ENCODE peak calls at places on chromosomes 4 and X, in four cellular contexts. V is Panc1; F is naive thymus-derived CD4-positive, alpha-beta T cell; O is pancreas. A is an unnamed sample.

GRCh38 chr4:153205757-153206156 is 1.5 kb downstream of the TRIM2 start:
- DNase-seq in V (no peak), F (no peak), O (peak; percentile 40), A (no peak)

GRCh38 chr4:6890358-6890757 is 19.3 kb upstream of the TBC1D14 start:
- DNase-seq in V (no peak), F (no peak), O (no peak), A (no peak)

GRCh38 chr4:126727461-126727860 is 905.3 kb upstream of the INTU start:
- DNase-seq in V (no peak), F (no peak), O (no peak), A (no peak)

GRCh38 chrX:130378008-130378669 is 7.3 kb downstream of the GPR119 start:
- DNase-seq in V (no peak), F (no peak), O (no peak), A (no peak)

GRCh38 chr4:84530449-84530848 is 31.4 kb upstream of the NKX6-1 start:
- DNase-seq in V (no peak), F (no peak), O (no peak), A (no peak)

GRCh38 chrX:3962511-3963350 is 249.3 kb upstream of the PRKX start:
- DNase-seq in V (peak; percentile 1), F (peak; percentile 9), O (peak; percentile 41), A (no peak)

GRCh38 chr4:52911684-52912294 is 49.7 kb downstream of the RASL11B start:
- DNase-seq in V (peak; percentile 46), F (peak; percentile 51), O (peak; percentile 81), A (peak; percentile 35)

GRCh38 chrX:115284877-115285276 is 4.6 kb upstream of the LUZP4 start:
- DNase-seq in V (no peak), F (no peak), O (no peak), A (no peak)

GRCh38 chr4:6969826-6970800 is 60.5 kb downstream of the TBC1D14 start:
- DNase-seq in V (no peak), F (no peak), O (no peak), A (no peak)

GRCh38 chrX:68880846-68881513 is 52.2 kb downstream of the EFNB1 start:
- DNase-seq in V (no peak), F (no peak), O (no peak), A (no peak)

GRCh38 chr4:174521800-174522182 is 497 bp downstream of the HPGD start:
- DNase-seq in V (no peak), F (peak; percentile 33), O (no peak), A (no peak)

GRCh38 chr4:154506253-154506652 is 14.7 kb upstream of the DCHS2 start:
- DNase-seq in V (no peak), F (peak; percentile 24), O (no peak), A (no peak)

GRCh38 chr4:178577933-178578332 is 1135.7 kb upstream of the AGA start:
- DNase-seq in V (no peak), F (no peak), O (no peak), A (no peak)

GRCh38 chr4:175530655-175531054 is 281.4 kb downstream of the GPM6A start:
- DNase-seq in V (no peak), F (no peak), O (no peak), A (no peak)

GRCh38 chr4:3466691-3467600 is 3.8 kb downstream of the DOK7 start:
- DNase-seq in V (no peak), F (no peak), O (no peak), A (no peak)

GRCh38 chr4:37268311-37268710 is 23.8 kb downstream of the NWD2 start:
- DNase-seq in V (no peak), F (no peak), O (no peak), A (no peak)

GRCh38 chr4:164197556-164197955 is 556.4 kb upstream of the SMIM31 start:
- DNase-seq in V (no peak), F (no peak), O (no peak), A (no peak)

GRCh38 chrX:53263597-53264094 is 17.7 kb downstream of the IQSEC2 start:
- DNase-seq in V (peak; percentile 59), F (no peak), O (no peak), A (no peak)

GRCh38 chrX:8404443-8404842 is 60.2 kb upstream of the VCX3B start:
- DNase-seq in V (no peak), F (no peak), O (no peak), A (no peak)

GRCh38 chrX:79259073-79259689 is 108.0 kb downstream of the ITM2A start:
- DNase-seq in V (no peak), F (peak; percentile 83), O (no peak), A (peak; percentile 79)

GRCh38 chr4:137881641-137882040 is 349.3 kb upstream of the PCDH18 start:
- DNase-seq in V (no peak), F (no peak), O (no peak), A (no peak)

GRCh38 chr4:165874072-165874798 is 1.2 kb downstream of the TLL1 start:
- DNase-seq in V (no peak), F (no peak), O (peak; percentile 15), A (no peak)

GRCh38 chr4:101345596-101346311 is 1.6 kb downstream of the PPP3CA start:
- DNase-seq in V (no peak), F (peak; percentile 35), O (peak; percentile 53), A (peak; percentile 68)

GRCh38 chrX:83510466-83511181 is 2.5 kb downstream of the POU3F4 start:
- DNase-seq in V (no peak), F (no peak), O (no peak), A (no peak)
- H3K4me3 ChIP-seq in V (peak overlapping the region; percentile 55), F (no peak overlapping the region), O (no peak overlapping the region), A (no peak overlapping the region)

DNA sequence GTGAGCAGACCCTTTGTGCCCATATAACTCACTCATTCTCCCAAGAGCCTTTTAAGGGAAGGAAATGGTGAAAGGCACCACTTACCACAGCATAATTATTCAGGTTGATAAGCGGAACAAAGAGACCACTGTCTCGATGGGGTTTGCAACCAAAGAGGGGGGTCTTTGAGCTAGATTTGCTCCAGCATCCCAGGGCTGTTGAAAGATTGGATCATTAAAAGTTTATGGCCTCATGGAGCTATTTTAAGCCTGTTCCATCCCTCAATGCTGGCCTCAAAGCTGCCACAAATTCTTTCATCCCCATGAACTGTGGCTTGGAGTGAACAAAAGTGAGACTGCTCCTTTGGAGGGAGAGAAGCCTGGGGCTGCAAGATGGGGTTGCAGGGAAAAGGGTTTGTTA is 209.7 kb downstream of the RTL9 start:
- DNase-seq in V (no peak), F (no peak), O (no peak), A (no peak)
- H3K4me1 ChIP-seq in V (no peaks in the 10 kb centered on the region), F (no peaks in the 10 kb centered on the region), O (no peaks in the 10 kb centered on the region), A (no peaks in the 10 kb centered on the region)

GRCh38 chrX:118216086-118216485 is 99.5 kb upstream of the KLHL13 start:
- DNase-seq in V (no peak), F (no peak), O (no peak), A (no peak)
- H3K27ac ChIP-seq in V (no peak overlapping the region), F (no peak overlapping the region), O (no peak overlapping the region), A (no peak overlapping the region)

GRCh38 chr4:30722092-30722915 is 2.1 kb downstream of the PCDH7 start:
- DNase-seq in V (no peak), F (no peak), O (no peak), A (no peak)
- H3K4me3 ChIP-seq in V (peak overlapping the region; percentile 54), F (no peak overlapping the region), O (peak overlapping the region; percentile 12), A (no peak overlapping the region)

GRCh38 chrX:153971124-153971631 is 440 bp downstream of the HCFC1 start:
- DNase-seq in V (peak; percentile 70), F (peak; percentile 90), O (peak; percentile 91), A (peak; percentile 75)
- H3K4me1 ChIP-seq in V (peaks cover 39% of the 10 kb centered on the region), F (peaks cover 33% of the 10 kb centered on the region), O (peaks cover 14% of the 10 kb centered on the region), A (peaks cover 36% of the 10 kb centered on the region)

DNA sequence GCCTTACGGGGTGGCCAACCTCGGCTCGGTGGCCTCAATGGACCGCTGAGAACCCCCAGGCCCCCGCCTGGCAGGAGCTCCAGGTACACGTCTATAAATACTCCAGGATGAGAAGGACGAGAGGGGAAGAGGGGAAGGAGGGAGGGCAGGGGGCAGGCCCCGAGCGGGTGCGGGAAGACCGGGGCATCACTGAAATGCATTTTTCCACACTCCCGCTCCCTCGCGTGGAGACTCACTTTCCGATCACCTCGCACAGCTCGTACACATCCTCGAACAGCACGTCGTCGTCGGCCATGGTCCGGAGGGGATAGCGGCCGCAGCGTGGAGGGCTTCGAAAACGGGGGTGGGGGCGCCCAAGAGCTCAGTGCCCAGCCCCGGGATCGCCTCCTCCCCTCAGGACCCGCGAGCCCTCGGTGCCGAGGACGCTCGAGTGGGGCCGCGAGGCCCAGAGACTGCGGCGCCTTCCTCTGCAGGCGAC is 621 bp downstream of the CASK start:
- DNase-seq in V (no peak), F (peak; percentile 15), O (peak; percentile 30), A (peak; percentile 5)
- H3K27ac ChIP-seq in V (peak overlapping the region; percentile 51), F (peak overlapping the region; percentile 70), O (no peak overlapping the region), A (peak overlapping the region; percentile 12)

GRCh38 chrX:12007881-12008280 is 130.4 kb upstream of the FRMPD4 start:
- DNase-seq in V (no peak), F (no peak), O (no peak), A (no peak)
- H3K4me3 ChIP-seq in V (no peak overlapping the region), F (no peak overlapping the region), O (no peak overlapping the region), A (no peak overlapping the region)

A was measured in CD8-positive, alpha-beta memory T cell.